ENCODE peak calls at places on chromosomes 16 and 17, in seven cellular contexts. M is NT2/D1; O is H1; T is tibial nerve; D is adipocyte; H is CD4-positive, CD25-positive, alpha-beta regulatory T cell; I is sigmoid colon. A is an unnamed sample.

GRCh38 chr16:53754938-53755910 is 51.3 kb downstream of the FTO start:
- DNase-seq in M (no peak), I (peak; percentile 83), H (no peak), O (no peak), T (no peak), D (no peak), A (no peak)

GRCh38 chr17:64270885-64271284 is 7.8 kb upstream of the TEX2 start:
- DNase-seq in D (no peak), T (no peak), I (no peak), M (no peak), O (no peak), H (no peak), A (no peak)

GRCh38 chr16:1773703-1774455 is 945 bp upstream of the MRPS34 start:
- DNase-seq in D (peak; percentile 51), T (no peak), O (no peak), M (no peak), I (no peak), H (no peak), A (no peak)

GRCh38 chr16:85648782-85649181 is 35.7 kb downstream of the GSE1 start:
- DNase-seq in T (no peak), O (no peak), I (no peak), H (no peak), D (no peak), M (no peak), A (no peak)

GRCh38 chr16:76749780-76750375 is 441.1 kb upstream of the MON1B start:
- DNase-seq in H (no peak), M (no peak), I (no peak), O (no peak), T (no peak), D (no peak), A (no peak)

GRCh38 chr16:30183961-30184429 is 593 bp downstream of the CORO1A start:
- DNase-seq in T (no peak), I (peak; percentile 65), M (no peak), D (no peak), O (no peak), H (peak; percentile 92), A (peak; percentile 53)

GRCh38 chr17:65173284-65173793 is 36.2 kb downstream of the RGS9 start:
- DNase-seq in I (no peak), O (no peak), T (no peak), M (no peak), H (peak; percentile 25), D (no peak), A (peak; percentile 46)

GRCh38 chr17:73958453-73958852 is 245.0 kb upstream of the RPL38 start:
- DNase-seq in T (no peak), D (no peak), O (no peak), M (no peak), I (no peak), H (no peak), A (no peak)

GRCh38 chr17:21132428-21132827 is 5.7 kb downstream of the DHRS7B start:
- DNase-seq in M (no peak), O (no peak), T (no peak), D (no peak), H (no peak), I (no peak), A (no peak)
- H3K9me3 ChIP-seq in M (peaks cover 31% of the 10 kb centered on the region), O (peaks cover 19% of the 10 kb centered on the region), T (no peaks in the 10 kb centered on the region), D (peaks cover 10% of the 10 kb centered on the region), H (peaks cover 5% of the 10 kb centered on the region), I (no peaks in the 10 kb centered on the region), A (no peaks in the 10 kb centered on the region)

GRCh38 chr16:60740033-60740696 is 1296.1 kb downstream of the CDH8 start:
- DNase-seq in D (no peak), H (no peak), M (no peak), O (no peak), T (no peak), I (no peak), A (no peak)

GRCh38 chr16:60741810-60742209 is 1294.4 kb downstream of the CDH8 start:
- DNase-seq in O (no peak), D (no peak), T (no peak), H (no peak), I (no peak), M (no peak), A (no peak)

GRCh38 chr16:60748366-60748765 is 1287.9 kb downstream of the CDH8 start:
- DNase-seq in O (no peak), I (no peak), T (no peak), M (no peak), H (no peak), D (no peak), A (no peak)

GRCh38 chr16:60744198-60744597 is 1292.0 kb downstream of the CDH8 start:
- DNase-seq in M (no peak), D (no peak), O (no peak), H (no peak), T (no peak), I (no peak), A (no peak)
- H3K9me3 ChIP-seq in M (no peaks in the 10 kb centered on the region), D (no peaks in the 10 kb centered on the region), O (no peaks in the 10 kb centered on the region), H (peaks cover 27% of the 10 kb centered on the region), T (no peaks in the 10 kb centered on the region), I (peaks cover 5% of the 10 kb centered on the region), A (peaks cover 3% of the 10 kb centered on the region)

GRCh38 chr17:38533241-38533640 is 72.5 kb downstream of the SRCIN1 start:
- DNase-seq in M (no peak), T (no peak), H (no peak), D (no peak), O (no peak), I (no peak), A (no peak)

GRCh38 chr17:38534498-38534885 is 71.3 kb downstream of the SRCIN1 start:
- DNase-seq in D (no peak), I (no peak), M (no peak), T (no peak), H (no peak), O (no peak), A (no peak)

GRCh38 chr17:38535886-38536285 is 69.9 kb downstream of the SRCIN1 start:
- DNase-seq in D (no peak), O (no peak), I (no peak), H (no peak), M (no peak), T (no peak), A (no peak)

GRCh38 chr17:38532451-38532850 is 73.3 kb downstream of the SRCIN1 start:
- DNase-seq in H (no peak), D (no peak), I (no peak), O (no peak), M (no peak), T (no peak), A (no peak)

DNA sequence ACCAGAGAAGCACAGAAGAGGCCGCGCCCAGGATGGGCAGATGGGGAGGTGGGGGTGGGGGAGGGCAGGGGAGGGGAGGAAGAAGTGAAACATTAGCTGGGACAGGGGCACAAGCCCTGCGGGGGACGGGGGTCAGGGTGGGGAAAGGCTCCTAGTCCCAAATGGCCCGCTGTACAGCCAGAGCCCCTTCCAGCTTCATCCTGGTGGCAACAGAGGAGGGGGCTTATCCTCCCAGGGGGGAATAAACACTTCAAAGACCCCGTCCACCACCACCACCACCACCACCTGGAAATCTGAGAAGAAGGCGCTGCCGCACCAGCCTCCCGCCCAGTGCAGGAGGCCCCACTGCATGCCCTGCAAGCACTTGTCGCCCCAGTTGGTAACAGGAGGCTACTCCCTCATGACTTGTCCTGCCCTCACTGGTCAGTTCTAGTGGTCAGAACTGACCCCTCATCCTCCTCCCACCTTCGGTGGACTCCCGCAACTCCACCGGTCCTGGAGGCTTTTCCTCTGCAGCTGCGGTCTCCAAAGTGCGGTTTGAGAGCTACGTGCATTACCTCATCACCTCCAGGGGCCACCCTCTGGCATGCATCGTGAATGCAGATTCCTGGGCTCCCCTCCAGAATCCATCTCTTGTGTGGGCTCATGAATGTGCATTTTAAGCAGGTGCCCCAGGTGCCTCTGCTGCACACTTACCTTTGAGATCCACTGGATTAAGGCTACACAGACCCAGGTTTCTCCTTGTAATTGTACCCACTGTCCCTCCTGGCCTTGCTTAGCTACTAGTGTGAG is 71.8 kb downstream of the SRCIN1 start:
- DNase-seq in T (no peak), I (no peak), M (no peak), D (no peak), O (no peak), H (no peak), A (no peak)
- H3K9me3 ChIP-seq in T (no peaks in the 10 kb centered on the region), I (no peaks in the 10 kb centered on the region), M (no peaks in the 10 kb centered on the region), D (no peaks in the 10 kb centered on the region), O (no peaks in the 10 kb centered on the region), H (no peaks in the 10 kb centered on the region), A (no peaks in the 10 kb centered on the region)

GRCh38 chr16:31920373-31920772 is 46.8 kb downstream of the ZNF267 start:
- DNase-seq in I (no peak), M (no peak), D (no peak), T (no peak), O (no peak), H (no peak), A (no peak)
- H3K9me3 ChIP-seq in I (peaks cover 53% of the 10 kb centered on the region), M (peaks cover 48% of the 10 kb centered on the region), D (peaks cover 100% of the 10 kb centered on the region), T (peaks cover 89% of the 10 kb centered on the region), O (peaks cover 60% of the 10 kb centered on the region), H (peaks cover 97% of the 10 kb centered on the region), A (peaks cover 61% of the 10 kb centered on the region)

GRCh38 chr16:80167657-80168056 is 373.1 kb upstream of the DYNLRB2 start:
- DNase-seq in O (no peak), D (no peak), I (no peak), T (no peak), M (no peak), H (no peak), A (no peak)
- H3K9me3 ChIP-seq in O (peaks cover 4% of the 10 kb centered on the region), D (no peaks in the 10 kb centered on the region), I (no peaks in the 10 kb centered on the region), T (no peaks in the 10 kb centered on the region), M (no peaks in the 10 kb centered on the region), H (no peaks in the 10 kb centered on the region), A (no peaks in the 10 kb centered on the region)